ENCODE peak calls at places on chromosomes 16 and 17, in eight cellular contexts. H is SK-MEL-5; F is stimulated activated naive B cell treated with anti-CD40 and anti-IgM and Interleukin-4, amounts not matched to agents 10 μg/mL and 1 μg/mL and 100 μg/mL, for 72 hours; P is hepatic stellate cell; G is NCI-H774; L is ascending aorta; V is T-helper 22 cell; Q is NB4. K is an unnamed sample.

GRCh38 chr16:68345958-68346635 is 35.3 kb downstream of the PRMT7 start:
- DNase-seq in F (no peak), P (no peak), V (no peak), G (no peak), L (no peak), Q (no peak), H (no peak), K (no peak)

GRCh38 chr16:31694461-31694860 is 166.8 kb downstream of the AHSP start:
- DNase-seq in P (no peak), V (no peak), H (no peak), L (no peak), G (no peak), F (no peak), Q (no peak), K (no peak)

GRCh38 chr17:45845376-45846185 is 900 bp downstream of the SPPL2C start:
- DNase-seq in G (no peak), V (no peak), L (no peak), Q (no peak), H (no peak), F (no peak), P (no peak), K (no peak)

GRCh38 chr16:51154271-51155171 is 3.5 kb upstream of the SALL1 start:
- DNase-seq in F (no peak), V (no peak), Q (no peak), H (no peak), P (no peak), L (no peak), G (no peak), K (no peak)

GRCh38 chr16:86495357-86495701 is 15.0 kb upstream of the FOXF1 start:
- DNase-seq in H (no peak), P (no peak), V (no peak), G (no peak), F (no peak), Q (no peak), L (no peak), K (no peak)

GRCh38 chr16:85162478-85163277 is 50.4 kb upstream of the CIBAR2 start:
- DNase-seq in G (no peak), L (peak), Q (no peak), V (no peak), H (no peak), F (no peak), P (peak), K (no peak)

GRCh38 chr17:48544356-48545021 is 420 bp downstream of the HOXB2 start:
- DNase-seq in L (peak), H (no peak), G (peak), P (peak), V (peak), Q (no peak), F (no peak), K (peak)

GRCh38 chr17:1509255-1509943 is 7.0 kb downstream of the INPP5K start:
- DNase-seq in V (no peak), G (no peak), Q (no peak), L (no peak), P (no peak), F (no peak), H (no peak), K (no peak)

GRCh38 chr17:71118039-71118438 is 948.7 kb downstream of the KCNJ2 start:
- DNase-seq in G (peak), Q (no peak), L (no peak), P (no peak), V (no peak), F (no peak), H (peak), K (peak)

GRCh38 chr17:7825206-7825980 is 8.6 kb upstream of the KDM6B start:
- DNase-seq in P (peak), Q (peak), H (no peak), L (no peak), V (no peak), F (no peak), G (no peak), K (no peak)

GRCh38 chr17:74757931-74758845 is 9.8 kb downstream of the NHERF1 start:
- DNase-seq in Q (peak), G (no peak), F (no peak), L (no peak), P (no peak), H (no peak), V (no peak), K (no peak)

GRCh38 chr17:52170963-52171572 is 12.6 kb upstream of the CA10 start:
- DNase-seq in L (no peak), F (no peak), V (no peak), G (peak), P (no peak), H (peak), Q (peak), K (peak)

GRCh38 chr16:4659363-4660353 is 33.7 kb upstream of the NUDT16L1 start:
- DNase-seq in L (no peak), G (no peak), F (no peak), V (no peak), Q (no peak), P (no peak), H (no peak), K (no peak)

GRCh38 chr17:5370411-5370810 is 49.1 kb downstream of the NUP88 start:
- DNase-seq in G (no peak), L (no peak), V (no peak), P (no peak), F (no peak), H (no peak), Q (no peak), K (no peak)

GRCh38 chr17:67025216-67025792 is 19.1 kb upstream of the CACNG1 start:
- DNase-seq in L (no peak), P (no peak), V (no peak), Q (no peak), H (no peak), G (no peak), F (no peak), K (peak)

GRCh38 chr17:49132699-49133364 is at the start of gene B4GALNT2:
- DNase-seq in G (no peak), P (peak), Q (no peak), L (no peak), H (no peak), F (no peak), V (no peak), K (no peak)

GRCh38 chr17:77245162-77245926 is 104.6 kb downstream of the SEC14L1 start:
- DNase-seq in G (no peak), P (no peak), H (no peak), F (peak), L (no peak), V (no peak), Q (no peak), K (no peak)

GRCh38 chr17:41442772-41443171 is 2.0 kb upstream of the KRT38 start:
- DNase-seq in V (no peak), H (no peak), F (no peak), Q (no peak), L (no peak), G (no peak), P (peak), K (no peak)

GRCh38 chr17:67942810-67943209 is 53.5 kb downstream of the C17orf58 start:
- DNase-seq in V (no peak), G (no peak), L (no peak), H (peak), F (no peak), Q (peak), P (no peak), K (no peak)

GRCh38 chr17:2948721-2949468 is 114.5 kb downstream of the OR1D5 start:
- DNase-seq in L (no peak), P (no peak), H (no peak), G (no peak), Q (no peak), V (no peak), F (no peak), K (no peak)

GRCh38 chr16:1620391-1620790 is 8.2 kb downstream of the CRAMP1 start:
- DNase-seq in H (no peak), G (no peak), Q (no peak), V (no peak), F (no peak), P (no peak), L (no peak), K (no peak)

GRCh38 chr17:78185981-78186688 is 717 bp downstream of the TK1 start:
- DNase-seq in F (peak), P (no peak), V (no peak), G (no peak), L (no peak), H (peak), Q (peak), K (no peak)

GRCh38 chr16:2686912-2687507 is 4.7 kb downstream of the KCTD5 start:
- DNase-seq in V (no peak), L (no peak), P (no peak), G (no peak), H (no peak), Q (peak), F (peak), K (no peak)

GRCh38 chr16:67547423-67548264 is 14.7 kb upstream of the CTCF start:
- DNase-seq in F (peak), L (no peak), V (peak), P (peak), Q (no peak), G (no peak), H (no peak), K (peak)

GRCh38 chr17:38538906-38539305 is 66.8 kb downstream of the SRCIN1 start:
- DNase-seq in G (peak), L (no peak), V (no peak), H (no peak), Q (no peak), P (no peak), F (no peak), K (peak)

GRCh38 chr17:58006563-58006923 is 503 bp downstream of the SRSF1 start:
- DNase-seq in V (peak), G (peak), H (peak), L (peak), Q (peak), P (peak), F (peak), K (peak)

GRCh38 chr17:40648326-40648968 is 829 bp upstream of the SMARCE1 start:
- DNase-seq in F (no peak), H (peak), V (no peak), P (no peak), L (no peak), G (peak), Q (no peak), K (peak)

GRCh38 chr17:50100921-50101345 is 5.8 kb downstream of the PDK2 start:
- DNase-seq in Q (no peak), V (no peak), G (no peak), F (no peak), H (no peak), L (no peak), P (no peak), K (no peak)

GRCh38 chr17:18151290-18151689 is 32.3 kb upstream of the ALKBH5 start:
- DNase-seq in G (no peak), P (no peak), V (no peak), L (no peak), Q (no peak), H (no peak), F (no peak), K (no peak)

GRCh38 chr16:81165411-81166097 is 69.4 kb upstream of the GCSH start:
- DNase-seq in L (no peak), G (no peak), V (no peak), H (no peak), P (no peak), F (no peak), Q (no peak), K (no peak)

GRCh38 chr16:28067604-28068382 is 4.3 kb upstream of the GSG1L start:
- DNase-seq in F (no peak), L (peak), P (peak), Q (no peak), G (no peak), H (no peak), V (no peak), K (no peak)